ENCODE peak calls at places on chromosomes 3 and 15, in eight cellular contexts. U is breast epithelium, I is uterus, J is thyroid gland, Q is endothelial cell of umbilical vein, P is esophagus squamous epithelium, T is A549, G is IMR-90. V is an unnamed sample.

GRCh38 chr3:159664011-159664410 is 324.6 kb upstream of the IL12A start:
- DNase-seq in U (no peak), I (no peak), J (no peak), Q (no peak), P (no peak), T (no peak), G (peak; percentile 5), V (no peak)

GRCh38 chr3:28328188-28329151 is 20.1 kb upstream of the ZCWPW2 start:
- DNase-seq in U (no peak), I (no peak), J (no peak), Q (peak; percentile 48), P (no peak), T (no peak), G (peak; percentile 33), V (no peak)

GRCh38 chr15:94164202-94164807 is 67.1 kb upstream of the MCTP2 start:
- DNase-seq in U (no peak), I (peak; percentile 24), J (peak; percentile 66), Q (peak; percentile 4), P (no peak), T (no peak), G (peak; percentile 51), V (peak; percentile 32)

GRCh38 chr3:124780356-124780755 is 50.1 kb downstream of the UMPS start:
- DNase-seq in U (peak; percentile 92), I (peak; percentile 74), J (peak; percentile 62), Q (no peak), P (no peak), T (no peak), G (peak; percentile 68), V (peak; percentile 83)

GRCh38 chr3:151925876-151926275 is 52.4 kb downstream of the SUCNR1 start:
- DNase-seq in U (no peak), I (no peak), J (no peak), Q (peak; percentile 67), P (no peak), T (peak; percentile 31), G (peak; percentile 83), V (no peak)

GRCh38 chr3:111484666-111485065 is 57.3 kb upstream of the CD96 start:
- DNase-seq in U (no peak), I (no peak), J (peak; percentile 33), Q (no peak), P (no peak), T (no peak), G (peak; percentile 62), V (no peak)

GRCh38 chr3:132549890-132550578 is 47.0 kb upstream of the ACKR4 start:
- DNase-seq in U (no peak), I (no peak), J (no peak), Q (peak; percentile 76), P (no peak), T (no peak), G (peak; percentile 83), V (no peak)

GRCh38 chr3:178525180-178525704 is 11.0 kb upstream of the KCNMB2 start:
- DNase-seq in U (no peak), I (no peak), J (peak; percentile 8), Q (no peak), P (no peak), T (no peak), G (no peak), V (no peak)

GRCh38 chr15:97259943-97260342 is 700.6 kb upstream of the ARRDC4 start:
- DNase-seq in U (no peak), I (no peak), J (no peak), Q (no peak), P (no peak), T (no peak), G (no peak), V (no peak)

GRCh38 chr15:91520848-91521247 is 332.7 kb upstream of the SLCO3A1 start:
- DNase-seq in U (no peak), I (no peak), J (no peak), Q (no peak), P (no peak), T (no peak), G (peak; percentile 86), V (no peak)

GRCh38 chr15:91517491-91518200 is 335.9 kb upstream of the SLCO3A1 start:
- DNase-seq in U (no peak), I (no peak), J (no peak), Q (no peak), P (no peak), T (no peak), G (peak; percentile 62), V (no peak)

GRCh38 chr15:91521996-91522395 is 331.5 kb upstream of the SLCO3A1 start:
- DNase-seq in U (no peak), I (no peak), J (no peak), Q (no peak), P (no peak), T (no peak), G (peak; percentile 82), V (no peak)

GRCh38 chr15:91515188-91515754 is 338.2 kb upstream of the SLCO3A1 start:
- DNase-seq in U (peak; percentile 26), I (no peak), J (no peak), Q (peak; percentile 14), P (no peak), T (peak; percentile 51), G (peak; percentile 92), V (peak; percentile 67)

GRCh38 chr15:91516866-91517265 is 336.6 kb upstream of the SLCO3A1 start:
- DNase-seq in U (no peak), I (no peak), J (no peak), Q (no peak), P (no peak), T (no peak), G (no peak), V (no peak)
- H3K27ac ChIP-seq in U (no peak overlapping the region), I (no peak overlapping the region), J (no peak overlapping the region), Q (no peak overlapping the region), P (no peak overlapping the region), T (no peak overlapping the region), G (no peak overlapping the region), V (no peak overlapping the region)

GRCh38 chr3:128089135-128089534 is 34.5 kb downstream of the RUVBL1 start:
- DNase-seq in U (no peak), I (no peak), J (no peak), Q (no peak), P (no peak), T (no peak), G (no peak), V (no peak)
- TF ChIP-seq POLR2A in U (no peak), I (no peak), J (no peak), Q (no peak), P (no peak), T (no peak), G (no peak), V (no peak)

DNA sequence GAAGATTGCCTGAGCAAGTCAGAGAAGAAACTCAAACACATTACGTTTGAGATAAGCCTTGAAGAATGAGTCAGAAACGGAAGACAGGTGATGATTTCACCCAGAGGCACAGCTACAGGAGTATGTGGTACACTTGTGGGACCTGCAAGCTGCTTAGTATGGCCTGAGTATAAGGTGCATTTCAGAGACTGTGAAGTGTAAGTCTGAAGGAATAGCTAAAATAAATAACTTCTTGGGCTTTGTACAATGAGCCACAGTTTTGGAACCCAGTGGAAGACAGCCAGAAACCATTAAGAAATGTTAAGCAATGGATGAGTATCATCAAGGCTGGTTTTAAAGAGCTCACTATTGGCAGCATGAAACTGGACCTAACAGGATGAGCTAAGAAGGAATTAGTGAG is 826.2 kb downstream of the ROBO1 start:
- DNase-seq in U (no peak), I (no peak), J (no peak), Q (no peak), P (no peak), T (peak; percentile 3), G (peak; percentile 96), V (no peak)
- H3K4me3 ChIP-seq in U (no peak overlapping the region), I (no peak overlapping the region), J (no peak overlapping the region), Q (no peak overlapping the region), P (no peak overlapping the region), T (no peak overlapping the region), G (no peak overlapping the region), V (no peak overlapping the region)

GRCh38 chr15:38414351-38414750 is 39.6 kb upstream of the FAM98B start:
- DNase-seq in U (no peak), I (peak; percentile 17), J (peak; percentile 51), Q (peak; percentile 53), P (no peak), T (peak; percentile 38), G (peak; percentile 75), V (peak; percentile 63)
- H3K27ac ChIP-seq in U (no peak overlapping the region), I (no peak overlapping the region), J (no peak overlapping the region), Q (no peak overlapping the region), P (no peak overlapping the region), T (no peak overlapping the region), G (no peak overlapping the region), V (no peak overlapping the region)

DNA sequence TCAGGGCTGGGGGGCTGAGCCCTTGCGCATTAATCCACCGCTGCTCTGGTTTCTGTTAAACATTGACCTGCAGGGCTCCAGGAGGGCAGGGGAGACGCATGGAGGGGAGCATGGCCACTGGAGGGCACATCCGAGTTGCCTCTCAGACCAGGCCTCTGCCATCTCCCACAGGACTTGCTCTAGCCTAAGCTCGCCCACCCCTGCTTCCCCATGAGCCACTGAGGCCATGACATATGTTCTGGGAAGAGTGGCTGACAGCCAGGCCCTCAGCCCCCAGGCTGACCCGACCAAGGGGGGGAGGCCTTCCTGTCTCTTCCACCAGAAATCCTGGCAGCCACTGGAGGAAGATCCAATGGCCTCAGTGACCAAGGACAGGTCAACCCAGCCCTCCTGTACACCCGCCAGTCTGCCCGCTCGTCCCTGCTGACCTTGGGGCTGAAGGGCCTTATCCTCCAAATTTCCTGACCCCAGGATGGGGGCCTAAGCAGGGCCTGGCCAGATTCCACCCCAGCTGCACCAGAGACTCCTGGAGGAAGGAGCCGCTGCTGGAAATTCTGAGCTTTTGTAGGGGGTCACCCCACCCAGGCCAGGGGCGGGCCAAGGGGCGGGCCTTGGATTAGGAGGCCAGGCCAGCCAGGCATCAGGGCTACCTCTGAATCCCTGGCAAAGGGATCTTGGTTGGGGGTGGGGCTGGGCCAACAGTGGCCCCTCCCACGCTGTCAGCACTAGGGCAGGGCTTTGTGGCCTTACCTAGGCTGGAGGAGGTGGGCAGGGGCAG is at the start of gene HYAL1:
- DNase-seq in U (no peak), I (peak; percentile 79), J (peak; percentile 48), Q (no peak), P (no peak), T (no peak), G (no peak), V (peak; percentile 91)
- TF ChIP-seq POLR2A in U (no peak), I (no peak), J (no peak), Q (no peak), P (no peak), T (no peak), G (no peak), V (peak; percentile 17)

GRCh38 chr15:31227235-31227634 is 99.4 kb upstream of the KLF13 start:
- DNase-seq in U (no peak), I (no peak), J (no peak), Q (no peak), P (no peak), T (no peak), G (no peak), V (no peak)
- H3K4me3 ChIP-seq in U (no peak overlapping the region), I (no peak overlapping the region), J (no peak overlapping the region), Q (no peak overlapping the region), P (no peak overlapping the region), T (no peak overlapping the region), G (no peak overlapping the region), V (no peak overlapping the region)

V was measured in heart left ventricle.